ENCODE peak calls at places on chromosomes 13 and 19, in nine cellular contexts. E is kidney, Z is heart left ventricle, L is lower leg skin, T is transverse colon, H is H1, S is breast epithelium, Q is heart right ventricle, U is progenitor cell of endocrine pancreas. V is an unnamed sample.

GRCh38 chr13:45807520-45808099 is 43.9 kb downstream of the SIAH3 start:
- DNase-seq in E (no peak), U (no peak), S (no peak), Z (no peak), Q (no peak), H (no peak), T (no peak), L (no peak), V (peak; percentile 78)

GRCh38 chr13:48579167-48579918 is 46.5 kb upstream of the RCBTB2 start:
- DNase-seq in S (no peak), E (no peak), L (no peak), Q (no peak), U (no peak), Z (no peak), H (no peak), T (peak; percentile 18), V (peak; percentile 64)

GRCh38 chr13:94967183-94968039 is 255.1 kb upstream of the SOX21 start:
- DNase-seq in Z (peak; percentile 54), L (no peak), E (peak; percentile 67), Q (no peak), H (no peak), T (no peak), U (peak; percentile 37), S (no peak), V (no peak)

GRCh38 chr19:50994129-50994528 is 7.3 kb downstream of the KLK8 start:
- DNase-seq in S (no peak), Q (no peak), U (no peak), E (no peak), Z (no peak), H (no peak), L (no peak), T (no peak), V (no peak)

GRCh38 chr13:32259116-32259515 is 56.0 kb downstream of the ZAR1L start:
- DNase-seq in E (no peak), L (no peak), H (no peak), U (no peak), S (no peak), Q (no peak), T (no peak), Z (no peak), V (no peak)

GRCh38 chr13:26855071-26855470 is 94.5 kb upstream of the GPR12 start:
- DNase-seq in Q (no peak), Z (no peak), L (no peak), E (no peak), T (no peak), U (no peak), H (no peak), S (no peak), V (no peak)

GRCh38 chr13:73870970-73871935 is 263.0 kb downstream of the KLF12 start:
- DNase-seq in H (no peak), Q (no peak), T (no peak), L (no peak), Z (no peak), S (no peak), U (no peak), E (peak; percentile 73), V (peak; percentile 13)

GRCh38 chr19:16829822-16830289 is 658 bp downstream of the SIN3B start:
- DNase-seq in L (no peak), Z (no peak), H (no peak), T (no peak), E (no peak), S (no peak), U (no peak), Q (no peak), V (no peak)

GRCh38 chr13:91785435-91786137 is 387.2 kb downstream of the GPC5 start:
- DNase-seq in T (no peak), E (no peak), Z (no peak), L (no peak), U (no peak), H (no peak), S (no peak), Q (no peak), V (no peak)

GRCh38 chr19:43777163-43777700 is 3.5 kb downstream of the KCNN4 start:
- DNase-seq in S (no peak), T (no peak), Z (no peak), L (no peak), Q (no peak), H (no peak), E (no peak), U (no peak), V (no peak)

DNA sequence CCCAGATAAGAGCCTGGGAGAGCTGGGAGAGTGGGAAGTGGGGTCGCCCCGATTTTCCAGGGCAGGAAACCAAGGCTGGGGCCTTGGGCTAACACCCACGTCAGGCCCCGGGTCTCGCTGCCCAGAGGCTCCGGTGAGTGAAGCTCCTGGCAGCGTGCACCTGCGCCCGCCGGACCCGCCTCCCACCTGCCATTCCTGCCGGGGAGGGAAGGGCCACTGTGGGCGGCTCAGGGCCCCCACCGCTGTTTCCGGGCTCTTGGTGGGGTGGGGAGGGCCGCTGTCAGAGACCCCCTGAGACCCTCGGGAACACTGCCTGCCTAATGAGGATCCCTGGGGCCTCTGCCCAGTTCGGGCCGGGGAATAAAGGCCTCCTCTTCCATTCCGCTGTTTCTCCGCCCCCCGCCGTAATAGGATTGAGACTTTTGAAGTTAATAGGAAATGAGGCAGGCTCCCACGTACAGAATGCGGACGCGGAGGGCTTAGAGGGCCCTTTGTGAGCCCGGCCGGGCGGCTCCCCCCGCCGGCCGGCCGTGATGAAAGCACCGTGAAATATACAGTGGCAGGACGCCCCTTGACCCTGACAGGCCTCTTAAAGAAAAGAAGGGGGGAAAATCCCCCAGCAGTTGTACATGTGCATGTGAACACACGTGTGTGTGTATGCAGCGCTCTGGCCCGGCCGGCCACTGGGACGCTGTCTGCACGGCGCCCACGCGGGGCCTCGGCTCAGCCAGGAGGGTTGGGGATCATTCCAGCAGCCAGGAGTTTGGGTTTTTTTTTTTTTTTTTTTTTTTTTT is 33.2 kb downstream of the EFNA2 start:
- DNase-seq in Z (no peak), H (no peak), T (no peak), S (no peak), L (no peak), E (no peak), Q (no peak), U (no peak), V (no peak)
- TF ChIP-seq CTCF in Z (no peak), H (no peak), T (no peak), S (no peak), L (no peak), E (no peak), Q (no peak), U (peak; percentile 8), V (no peak)

DNA sequence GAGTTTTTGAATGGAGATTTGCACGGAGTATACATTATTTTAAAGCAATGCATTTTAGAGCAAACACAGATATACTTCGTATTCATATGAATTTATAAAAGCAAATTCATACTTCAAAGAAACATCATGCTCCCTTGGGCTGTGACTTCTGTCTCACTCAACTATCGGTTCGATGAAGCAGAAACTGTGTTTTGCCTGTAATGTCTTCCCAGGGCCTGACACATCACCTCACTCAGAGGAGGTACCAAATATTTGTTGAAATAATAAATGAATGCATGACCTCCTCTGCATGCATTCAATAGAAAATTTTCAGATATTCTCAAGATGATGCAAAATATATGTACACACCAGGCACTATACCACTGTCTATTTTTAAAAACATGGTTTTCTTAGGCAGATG is 432.7 kb downstream of the EFNB2 start:
- DNase-seq in Q (no peak), U (no peak), S (no peak), H (no peak), Z (no peak), T (no peak), L (no peak), E (no peak), V (no peak)
- TF ChIP-seq CTCF in Q (no peak), U (no peak), S (no peak), H (no peak), Z (no peak), T (no peak), L (no peak), E (no peak), V (no peak)

GRCh38 chr13:113613789-113614379 is 29.3 kb downstream of the TFDP1 start:
- DNase-seq in H (no peak), S (no peak), T (no peak), Z (no peak), E (no peak), Q (no peak), U (no peak), L (no peak), V (no peak)
- TF ChIP-seq CTCF in H (no peak), S (no peak), T (no peak), Z (no peak), E (no peak), Q (no peak), U (no peak), L (no peak), V (no peak)

DNA sequence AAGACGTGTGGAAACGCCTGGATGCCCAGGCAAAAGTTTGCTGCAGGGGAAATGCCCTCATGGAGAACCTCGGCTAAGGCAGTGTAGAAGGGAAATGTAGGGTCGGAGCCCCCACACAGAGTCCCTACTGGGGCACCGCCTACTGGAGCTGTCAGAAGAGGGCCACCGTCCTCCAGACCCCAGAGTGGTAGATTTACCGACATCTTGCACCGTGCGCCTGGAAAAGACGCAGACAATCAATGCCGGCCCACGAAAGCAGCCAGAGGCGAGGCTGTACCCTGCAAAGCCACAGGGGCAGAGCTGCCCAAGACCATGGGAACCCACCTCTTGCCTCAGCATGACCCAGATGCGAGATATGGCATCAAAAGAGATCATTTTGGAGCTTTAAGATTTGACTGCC is 7.0 kb upstream of the EDNRB start:
- DNase-seq in Z (no peak), E (peak; percentile 53), Q (no peak), L (no peak), T (no peak), S (no peak), U (no peak), H (no peak), V (no peak)
- TF ChIP-seq CTCF in Z (no peak), E (no peak), Q (no peak), L (no peak), T (no peak), S (no peak), U (no peak), H (no peak), V (no peak)